ENCODE peak calls at places on chromosome 12, in eight cellular contexts. K is heart left ventricle, E is ovary, I is endothelial cell of umbilical vein, P is lower lobe of right lung, L is sigmoid colon, J is testis, N is mammary epithelial cell. O is an unnamed sample. For H3K36me3, the result is how much of the 10 kb centered on the place peaks cover.

GRCh38 chr12:50070314-50071060 is 13.1 kb downstream of the ASIC1 start:
- DNase-seq in I (peak), L (peak), J (peak), E (peak), N (peak), K (peak), P (peak), O (peak)

GRCh38 chr12:27906658-27907473 is 65.7 kb downstream of the PTHLH start:
- DNase-seq in L (no peak), K (no peak), I (no peak), E (no peak), J (no peak), P (no peak), N (no peak), O (no peak)

GRCh38 chr12:54282949-54283593 is 2.5 kb downstream of the HNRNPA1 start:
- DNase-seq in I (no peak), E (no peak), P (no peak), J (no peak), L (no peak), K (no peak), N (no peak), O (no peak)

GRCh38 chr12:110039085-110039807 is 9.1 kb downstream of the C12orf76 start:
- DNase-seq in E (no peak), K (no peak), N (peak), I (peak), P (no peak), L (no peak), J (no peak), O (no peak)

GRCh38 chr12:132222096-132222807 is 78.0 kb downstream of the NOC4L start:
- DNase-seq in J (no peak), N (peak), I (no peak), E (no peak), L (no peak), P (peak), K (no peak), O (no peak)

GRCh38 chr12:126432780-126433179 is 1367.5 kb downstream of the AACS start:
- DNase-seq in N (no peak), P (no peak), I (no peak), L (no peak), E (no peak), J (no peak), K (no peak), O (no peak)

GRCh38 chr12:8145754-8146415 is 10.9 kb upstream of the ZNF705A start:
- DNase-seq in J (peak), E (no peak), L (peak), I (no peak), K (peak), N (peak), P (peak), O (peak)

GRCh38 chr12:46445093-46445492 is 72.5 kb upstream of the SLC38A2 start:
- DNase-seq in I (peak), L (no peak), E (no peak), P (no peak), N (no peak), K (no peak), J (no peak), O (no peak)

GRCh38 chr12:2805146-2805525 is 7.3 kb upstream of the ITFG2 start:
- DNase-seq in E (no peak), P (no peak), N (no peak), J (no peak), K (no peak), L (no peak), I (no peak), O (no peak)

GRCh38 chr12:60148109-60148508 is 552.3 kb downstream of the SLC16A7 start:
- DNase-seq in L (no peak), J (no peak), N (peak), P (no peak), K (no peak), I (peak), E (no peak), O (no peak)

GRCh38 chr12:52052471-52053186 is 1.4 kb downstream of the NR4A1 start:
- DNase-seq in J (no peak), L (peak), N (peak), K (no peak), E (peak), P (no peak), I (no peak), O (no peak)
- H3K4me3 ChIP-seq in J (peak), L (peak), N (no peak), K (peak), E (peak), P (peak), I (no peak), O (no peak)

GRCh38 chr12:101700299-101700820 is 2.9 kb downstream of the CHPT1 start:
- DNase-seq in K (no peak), P (no peak), E (no peak), I (no peak), J (no peak), L (no peak), N (no peak), O (no peak)

GRCh38 chr12:101697930-101698781 is 716 bp downstream of the CHPT1 start:
- DNase-seq in K (peak), J (peak), I (peak), P (peak), E (peak), L (peak), N (peak), O (peak)

GRCh38 chr12:101697197-101697929 is at the start of gene CHPT1:
- DNase-seq in E (peak), K (peak), N (peak), P (peak), J (peak), I (peak), L (peak), O (peak)

GRCh38 chr12:101696477-101697196 is 803 bp upstream of the CHPT1 start:
- DNase-seq in J (peak), P (peak), K (peak), E (no peak), I (no peak), L (peak), N (no peak), O (peak)

GRCh38 chr12:101698782-101699347 is 1.4 kb downstream of the CHPT1 start:
- DNase-seq in K (peak), I (no peak), L (no peak), E (no peak), N (no peak), J (no peak), P (no peak), O (no peak)
- TF ChIP-seq CTCF in K (peak), I (no peak), L (no peak), E (no peak), N (no peak), J (no peak), P (no peak), O (no peak)

DNA sequence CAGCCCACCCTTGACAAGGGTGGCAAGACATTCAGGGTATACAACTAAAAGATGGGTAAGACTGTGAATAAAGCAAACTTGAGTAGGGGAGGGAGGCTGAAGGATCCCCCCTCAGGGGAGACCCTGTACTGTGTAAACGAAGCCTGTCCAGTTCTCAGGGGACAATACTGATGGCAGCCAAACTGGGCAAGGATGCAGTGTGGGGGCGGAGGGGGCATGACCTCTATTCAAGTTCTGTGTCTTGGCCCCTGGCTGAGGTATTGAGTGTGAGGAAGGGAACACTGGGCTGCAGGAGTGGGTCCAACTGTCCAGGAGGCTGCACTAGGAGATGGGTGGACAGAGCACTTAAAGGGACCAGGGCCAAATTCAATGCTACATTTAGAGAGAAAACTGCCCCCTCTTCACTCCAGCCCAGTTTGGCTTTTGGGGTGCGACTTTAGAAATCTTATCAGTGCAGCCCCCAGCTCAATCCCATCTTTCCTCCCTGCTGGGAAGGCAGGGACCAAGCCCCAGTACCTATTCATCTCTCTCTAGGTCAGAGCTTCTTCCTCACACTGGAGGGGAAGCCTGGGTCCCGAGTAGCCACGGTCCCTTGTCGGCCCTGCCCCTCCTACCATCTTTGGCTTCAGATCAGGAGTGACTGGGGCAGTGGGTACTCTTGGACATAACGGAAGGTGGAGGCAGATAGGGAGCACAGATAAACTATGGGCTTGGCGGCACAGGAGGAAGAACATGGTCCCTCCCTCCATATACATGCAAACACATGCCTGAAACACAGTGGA is 11.8 kb downstream of the SLC39A5 start:
- DNase-seq in E (no peak), L (no peak), P (no peak), N (no peak), J (no peak), I (no peak), K (no peak), O (no peak)
- H3K36me3 ChIP-seq in E (under half), L (half or more), P (half or more), N (under half), J (under half), I (half or more), K (half or more), O (half or more)

GRCh38 chr12:14261096-14261495 is 104.4 kb upstream of the ATF7IP start:
- DNase-seq in I (no peak), N (no peak), J (no peak), L (no peak), K (no peak), E (no peak), P (no peak), O (no peak)
- H3K4me3 ChIP-seq in I (no peak), N (no peak), J (peak), L (no peak), K (peak), E (no peak), P (peak), O (no peak)

GRCh38 chr12:52178443-52178842 is 13.4 kb downstream of the KRT80 start:
- DNase-seq in N (no peak), P (no peak), E (no peak), J (no peak), I (no peak), L (no peak), K (no peak), O (no peak)

GRCh38 chr12:52178984-52179383 is 12.8 kb downstream of the KRT80 start:
- DNase-seq in I (no peak), J (no peak), K (no peak), L (no peak), N (no peak), E (no peak), P (no peak), O (no peak)

GRCh38 chr12:52173526-52173925 is 18.3 kb downstream of the KRT80 start:
- DNase-seq in I (no peak), P (no peak), E (no peak), L (no peak), J (no peak), K (no peak), N (no peak), O (no peak)

GRCh38 chr12:52172956-52173355 is 18.9 kb downstream of the KRT80 start:
- DNase-seq in E (no peak), P (no peak), N (no peak), L (no peak), J (no peak), K (no peak), I (no peak), O (no peak)

DNA sequence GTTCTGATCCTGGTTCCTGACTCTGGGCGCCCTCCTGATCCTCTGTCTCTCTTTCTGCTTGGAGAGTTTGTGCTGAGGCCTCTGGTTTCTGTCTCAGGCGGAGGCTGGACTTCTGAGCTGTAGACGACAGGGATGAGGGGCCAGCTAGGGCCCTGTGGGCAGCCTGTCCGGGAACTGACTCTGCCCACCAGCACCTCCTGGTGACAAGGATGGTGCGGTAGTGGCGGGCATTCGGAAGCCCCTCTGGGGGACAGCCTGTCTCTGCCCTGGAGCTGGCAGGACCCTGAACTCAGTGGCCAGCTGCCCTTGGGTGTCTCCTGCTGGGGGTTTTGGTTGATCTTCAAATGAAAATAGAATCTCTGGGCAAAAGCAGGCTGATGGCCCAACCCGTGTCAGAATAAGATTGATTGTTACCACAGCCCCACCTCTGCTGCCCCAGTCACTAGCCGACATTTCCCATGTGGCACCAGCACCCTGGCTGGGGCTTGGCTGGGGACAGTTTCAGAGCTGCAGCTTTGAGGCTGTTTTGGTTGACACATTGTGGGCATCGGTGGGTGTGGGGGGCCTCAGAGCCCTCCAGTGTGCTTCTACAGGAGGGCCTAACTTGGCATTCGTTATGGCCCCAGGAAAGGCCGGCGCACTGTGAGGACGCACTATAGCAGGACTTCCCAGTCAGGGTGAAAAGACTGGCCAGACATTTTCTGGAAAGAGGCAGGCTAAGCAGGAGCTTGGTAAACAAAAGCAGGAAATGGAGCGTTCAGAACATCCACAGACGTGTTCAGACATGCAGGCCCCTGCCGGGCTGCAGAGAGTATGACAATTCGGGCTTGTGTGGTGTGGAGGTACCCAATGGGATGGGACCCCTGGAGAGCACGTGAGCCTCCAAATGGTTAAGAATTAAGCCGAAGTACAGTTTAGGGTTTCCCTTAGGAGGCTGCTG is 16.1 kb downstream of the KRT80 start:
- DNase-seq in E (no peak), I (peak), P (no peak), K (no peak), N (peak), J (no peak), L (no peak), O (peak)
- TF ChIP-seq CTCF in E (no peak), I (peak), P (peak), K (peak), N (peak), J (no peak), L (no peak), O (peak)

DNA sequence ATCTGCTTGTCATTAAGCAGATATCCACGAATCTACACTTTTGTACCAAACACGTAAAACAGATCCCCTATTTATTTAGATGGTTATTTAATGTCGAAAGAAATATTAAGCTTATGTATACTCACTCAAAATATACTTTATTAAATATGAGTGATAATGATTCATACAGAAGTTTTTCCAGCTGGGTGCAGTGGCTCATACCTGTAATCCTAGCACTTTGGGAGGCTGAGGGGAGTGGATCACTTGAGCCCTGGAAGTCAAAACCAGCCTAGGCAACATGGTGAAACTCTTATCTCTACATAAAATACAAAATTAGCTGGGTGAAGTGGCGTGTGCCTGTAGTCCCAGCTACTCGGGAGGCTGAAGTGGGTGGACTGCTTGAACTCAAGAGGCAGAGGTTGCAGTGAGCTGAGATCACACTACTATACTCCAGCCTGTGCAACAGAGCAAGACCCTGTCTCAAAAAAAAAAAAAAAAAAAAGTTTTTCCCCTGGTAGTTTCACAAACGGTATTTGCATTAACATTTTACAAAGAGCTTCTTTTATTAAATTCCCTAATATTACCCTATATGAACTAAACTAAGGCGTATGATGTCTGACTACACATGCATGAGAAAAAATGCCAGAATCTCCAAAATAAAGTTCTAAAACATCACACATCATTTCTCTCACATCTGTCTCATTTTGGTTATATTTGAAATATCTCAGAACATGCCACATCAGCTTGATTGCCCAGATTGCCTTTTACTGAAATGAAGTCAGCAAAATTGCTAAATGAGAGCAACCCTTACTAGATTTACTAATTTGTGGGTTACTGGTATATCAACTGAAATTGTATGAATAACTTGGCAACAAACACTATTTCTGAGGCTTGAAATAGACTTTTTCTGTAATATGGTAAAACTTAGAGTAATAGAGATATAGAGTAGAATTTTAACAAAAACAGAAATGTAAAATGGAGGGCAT is 74.9 kb downstream of the PAWR start:
- DNase-seq in N (peak), P (no peak), J (no peak), I (no peak), L (no peak), K (no peak), E (no peak), O (no peak)
- H3K36me3 ChIP-seq in N (under half), P (under half), J (under half), I (under half), L (under half), K (under half), E (under half), O (under half)

DNA sequence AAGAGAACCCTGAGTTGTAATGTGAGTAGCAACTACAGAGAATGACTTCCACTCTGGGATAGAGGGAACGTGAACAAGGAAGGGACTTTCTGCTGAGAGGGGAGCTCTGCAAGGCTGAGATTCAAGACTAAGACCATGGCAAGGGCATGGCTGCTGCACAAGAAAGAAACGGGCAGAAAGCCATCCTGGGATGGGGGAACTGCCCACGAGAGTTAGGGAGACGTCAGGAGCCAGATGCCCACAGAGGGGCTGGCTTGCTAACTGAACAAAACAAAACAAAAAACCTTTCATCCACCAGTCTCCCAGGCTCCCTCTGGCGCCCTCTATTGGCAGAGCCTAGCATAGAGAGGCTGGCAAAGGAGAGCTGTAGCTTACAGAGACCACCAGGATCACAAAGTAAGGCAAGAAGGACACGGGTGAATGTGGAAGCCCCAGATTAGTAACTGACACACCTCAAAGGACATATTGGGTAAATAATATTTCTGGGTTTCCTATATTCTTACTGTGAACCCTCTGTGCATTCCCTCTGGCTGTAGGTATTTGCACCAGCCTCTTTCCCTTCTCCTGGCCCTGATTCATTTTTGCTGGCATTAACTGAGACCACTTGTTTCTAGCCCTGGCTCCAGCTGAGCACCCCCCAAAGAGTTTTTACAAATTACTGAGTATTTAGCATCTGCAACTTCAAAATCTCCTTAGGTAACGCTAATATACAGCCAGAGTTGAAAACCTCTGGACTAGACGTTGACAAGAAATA is 338.3 kb downstream of the EMP1 start:
- DNase-seq in E (peak), L (peak), P (peak), K (peak), N (peak), J (peak), I (peak), O (peak)
- H3K4me3 ChIP-seq in E (no peak), L (no peak), P (peak), K (peak), N (no peak), J (no peak), I (no peak), O (no peak)

O was measured in WERI-Rb-1.